ENCODE peak calls at places on chromosome 22, in seven cellular contexts. H, U, R, L, D, J and X are unnamed samples. For H3K9me3, the result is how much of the 10 kb centered on the place peaks cover.

GRCh38 chr22:38347944-38348750 is 30.9 kb upstream of the CSNK1E start:
- DNase-seq in L (no peak), J (peak), D (no peak), R (peak), U (no peak), H (no peak), X (no peak)

GRCh38 chr22:27461470-27461869 is 340.1 kb downstream of the MN1 start:
- DNase-seq in D (no peak), J (peak), R (no peak), L (no peak), H (no peak), U (no peak), X (no peak)

GRCh38 chr22:46114518-46115387 is 35.6 kb upstream of the PPARA start:
- DNase-seq in H (no peak), D (no peak), L (no peak), R (no peak), J (no peak), U (peak), X (no peak)

GRCh38 chr22:22460060-22460459 is 48.5 kb downstream of the ZNF280B start:
- DNase-seq in J (no peak), H (no peak), R (no peak), L (no peak), D (no peak), U (no peak), X (no peak)

GRCh38 chr22:38397189-38398097 is 57.6 kb downstream of the KCNJ4 start:
- DNase-seq in H (no peak), U (peak), R (peak), L (no peak), D (peak), J (peak), X (no peak)

GRCh38 chr22:32340437-32340836 is 17.2 kb upstream of the RFPL3 start:
- DNase-seq in L (no peak), R (no peak), U (no peak), J (no peak), H (no peak), D (no peak), X (peak)

GRCh38 chr22:25582946-25583345 is 18.5 kb downstream of the GRK3 start:
- DNase-seq in R (no peak), U (no peak), J (peak), L (no peak), H (no peak), D (no peak), X (no peak)

GRCh38 chr22:39997939-39998726 is 3.4 kb downstream of the FAM83F start:
- DNase-seq in R (no peak), J (peak), L (no peak), U (no peak), H (no peak), D (peak), X (peak)

GRCh38 chr22:41365425-41365824 is 16.3 kb upstream of the TEF start:
- DNase-seq in R (no peak), L (no peak), U (no peak), D (no peak), J (no peak), H (no peak), X (no peak)

GRCh38 chr22:29979645-29980303 is 96.8 kb downstream of the MTMR3 start:
- DNase-seq in L (no peak), U (no peak), D (no peak), J (no peak), H (no peak), R (no peak), X (no peak)

GRCh38 chr22:47232197-47232596 is 469.7 kb downstream of the TBC1D22A start:
- DNase-seq in R (no peak), L (no peak), D (no peak), U (no peak), J (no peak), H (no peak), X (no peak)

GRCh38 chr22:47228767-47229166 is 466.3 kb downstream of the TBC1D22A start:
- DNase-seq in L (no peak), U (no peak), H (no peak), R (no peak), J (no peak), D (no peak), X (no peak)

GRCh38 chr22:47232753-47233152 is 470.3 kb downstream of the TBC1D22A start:
- DNase-seq in R (no peak), D (no peak), L (no peak), H (no peak), U (no peak), J (no peak), X (no peak)

GRCh38 chr22:47233316-47234243 is 471.1 kb downstream of the TBC1D22A start:
- DNase-seq in L (no peak), H (no peak), J (no peak), D (no peak), R (no peak), U (no peak), X (no peak)

DNA sequence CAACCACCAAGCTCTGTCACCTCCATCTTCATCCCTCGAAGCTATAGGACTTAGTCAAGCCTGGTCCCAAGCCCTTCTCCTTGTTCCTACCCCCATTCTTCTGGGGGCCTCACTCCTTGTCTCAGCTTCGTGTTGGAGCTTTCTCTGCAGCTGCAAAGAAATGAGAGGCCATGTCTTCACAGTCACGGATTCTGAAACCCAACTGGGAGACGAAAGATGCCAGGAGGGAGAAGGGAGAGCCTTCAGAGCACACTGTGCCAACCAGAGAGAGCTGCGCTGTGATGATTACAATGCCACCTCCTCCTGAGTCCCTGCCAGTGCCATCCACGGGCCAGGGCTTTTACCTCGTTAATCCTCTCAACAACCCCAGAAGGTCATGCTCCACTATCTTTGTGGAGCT is 469.3 kb downstream of the TBC1D22A start:
- DNase-seq in R (no peak), L (no peak), U (no peak), J (no peak), H (no peak), D (no peak), X (no peak)
- H3K9me3 ChIP-seq in R (under half), L (under half), U (under half), J (under half), H (under half), D (under half), X (under half)

GRCh38 chr22:20061481-20061861 is 18.6 kb upstream of the DGCR8 start:
- DNase-seq in D (no peak), L (no peak), J (no peak), U (no peak), H (no peak), R (no peak), X (no peak)

GRCh38 chr22:20062043-20062765 is 17.8 kb upstream of the DGCR8 start:
- DNase-seq in D (no peak), L (no peak), U (no peak), J (no peak), R (no peak), H (no peak), X (no peak)

GRCh38 chr22:20062766-20063083 is 17.3 kb upstream of the DGCR8 start:
- DNase-seq in J (peak), H (peak), D (no peak), L (no peak), U (no peak), R (no peak), X (no peak)

GRCh38 chr22:20058989-20059770 is 20.9 kb upstream of the DGCR8 start:
- DNase-seq in U (no peak), D (no peak), L (peak), R (no peak), H (no peak), J (no peak), X (no peak)

GRCh38 chr22:20060700-20061480 is 19.2 kb upstream of the DGCR8 start:
- DNase-seq in D (no peak), J (no peak), R (no peak), L (no peak), H (no peak), U (no peak), X (no peak)
- TF ChIP-seq CTCF in D (no peak), J (no peak), R (peak), L (peak), H (peak), U (no peak), X (no peak)

DNA sequence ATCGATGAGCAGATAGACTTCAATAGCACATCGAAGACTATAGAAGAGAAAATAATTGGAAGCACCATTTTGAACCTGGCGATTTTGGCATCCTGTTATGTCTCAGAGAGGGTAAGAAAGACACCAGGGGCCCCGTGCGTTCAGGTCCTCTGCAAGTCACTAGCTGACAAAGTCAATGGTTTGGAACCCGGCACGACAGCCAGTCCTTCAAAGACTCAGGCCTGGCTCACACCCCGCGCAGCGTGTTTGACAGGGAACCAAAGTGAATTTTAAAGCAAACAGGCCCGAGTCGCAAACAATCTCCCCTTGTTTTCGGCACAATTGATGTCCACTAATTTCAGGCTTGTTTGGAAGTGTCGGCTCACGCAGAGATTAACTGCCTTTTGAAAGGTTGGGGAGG is 716.6 kb downstream of the BRD1 start:
- DNase-seq in R (no peak), J (no peak), U (no peak), D (no peak), H (no peak), L (no peak), X (no peak)
- H3K9me3 ChIP-seq in R (under half), J (half or more), U (under half), D (under half), H (under half), L (under half), X (under half)

GRCh38 chr22:45103756-45104155 is 60.0 kb upstream of the NUP50 start:
- DNase-seq in H (no peak), J (no peak), D (no peak), U (no peak), L (no peak), R (no peak), X (no peak)

GRCh38 chr22:45102896-45103420 is 60.8 kb upstream of the NUP50 start:
- DNase-seq in J (no peak), U (no peak), H (no peak), D (no peak), L (no peak), R (no peak), X (no peak)

GRCh38 chr22:45104313-45104712 is 59.4 kb upstream of the NUP50 start:
- DNase-seq in L (no peak), J (no peak), H (no peak), R (no peak), D (no peak), U (no peak), X (no peak)

GRCh38 chr22:45099961-45100360 is 63.8 kb upstream of the NUP50 start:
- DNase-seq in L (no peak), J (no peak), D (no peak), U (no peak), H (no peak), R (no peak), X (no peak)

GRCh38 chr22:45101828-45102227 is 61.9 kb upstream of the NUP50 start:
- DNase-seq in J (peak), H (no peak), L (peak), R (no peak), D (no peak), U (peak), X (peak)
- TF ChIP-seq CTCF in J (peak), H (peak), L (peak), R (peak), D (no peak), U (no peak), X (peak)